ENCODE peak calls at places on chromosome 15, in four cellular contexts. K, A, W and E are unnamed samples.

GRCh38 chr15:90422043-90422442 is 34.0 kb downstream of the IQGAP1 start:
- DNase-seq in K (no peak), A (no peak), W (no peak), E (peak; percentile 60)

GRCh38 chr15:85858586-85859375 is 64.1 kb upstream of the KLHL25 start:
- DNase-seq in K (peak; percentile 78), A (peak; percentile 83), W (peak; percentile 90), E (peak; percentile 34)

GRCh38 chr15:66253296-66253642 is 281 bp downstream of the MEGF11 start:
- DNase-seq in K (no peak), A (no peak), W (no peak), E (no peak)

GRCh38 chr15:95277266-95277665 is 1045.9 kb downstream of the MCTP2 start:
- DNase-seq in K (no peak), A (no peak), W (no peak), E (no peak)

GRCh38 chr15:77714555-77714954 is 81.8 kb upstream of the LINGO1 start:
- DNase-seq in K (no peak), A (no peak), W (no peak), E (no peak)

GRCh38 chr15:46416544-46416943 is 781.7 kb downstream of the SQOR start:
- DNase-seq in K (no peak), A (no peak), W (no peak), E (no peak)

GRCh38 chr15:52652984-52653383 is 26.2 kb downstream of the ATOSA start:
- DNase-seq in K (peak; percentile 10), A (peak; percentile 67), W (no peak), E (no peak)

GRCh38 chr15:64635486-64635815 is 139.9 kb downstream of the RBPMS2 start:
- DNase-seq in K (no peak), A (peak; percentile 63), W (no peak), E (peak; percentile 42)

GRCh38 chr15:88745696-88746095 is 57.5 kb upstream of the ACAN start:
- DNase-seq in K (no peak), A (no peak), W (no peak), E (no peak)

GRCh38 chr15:75043509-75044257 is 20.3 kb downstream of the PPCDC start:
- DNase-seq in K (peak; percentile 91), A (peak; percentile 48), W (no peak), E (peak; percentile 96)

GRCh38 chr15:57676578-57676977 is 29.9 kb upstream of the POLR2M start:
- DNase-seq in K (no peak), A (no peak), W (no peak), E (no peak)

GRCh38 chr15:25711691-25712090 is 151.4 kb downstream of the ATP10A start:
- DNase-seq in K (no peak), A (no peak), W (no peak), E (no peak)

GRCh38 chr15:98954411-98954810 is 53.2 kb downstream of the PGPEP1L start:
- DNase-seq in K (no peak), A (no peak), W (no peak), E (no peak)

GRCh38 chr15:40312370-40313158 is 4.8 kb upstream of the PLCB2 start:
- DNase-seq in K (no peak), A (no peak), W (no peak), E (no peak)

GRCh38 chr15:74847462-74847861 is 4.5 kb upstream of the ULK3 start:
- DNase-seq in K (no peak), A (no peak), W (no peak), E (no peak)

GRCh38 chr15:84813435-84813834 is 3.7 kb upstream of the ALPK3 start:
- DNase-seq in K (no peak), A (no peak), W (no peak), E (no peak)

GRCh38 chr15:40978141-40978540 is 24.9 kb downstream of the CHAC1 start:
- DNase-seq in K (no peak), A (no peak), W (no peak), E (no peak)

GRCh38 chr15:41853191-41853590 is 14.5 kb downstream of the PLA2G4B start:
- DNase-seq in K (no peak), A (no peak), W (no peak), E (no peak)

GRCh38 chr15:57133127-57133968 is 214.9 kb downstream of the TCF12 start:
- DNase-seq in K (no peak), A (no peak), W (no peak), E (no peak)

GRCh38 chr15:25670025-25670554 is 193.0 kb downstream of the ATP10A start:
- DNase-seq in K (no peak), A (peak; percentile 7), W (peak; percentile 67), E (no peak)

GRCh38 chr15:71146597-71146996 is 31.3 kb downstream of the THSD4 start:
- DNase-seq in K (no peak), A (no peak), W (no peak), E (no peak)

GRCh38 chr15:42104095-42104891 is 9.9 kb upstream of the PLA2G4D start:
- DNase-seq in K (no peak), A (no peak), W (no peak), E (no peak)

GRCh38 chr15:28125673-28126651 is 26.8 kb upstream of the OCA2 start:
- DNase-seq in K (peak; percentile 41), A (peak; percentile 63), W (no peak), E (peak; percentile 37)

GRCh38 chr15:60798821-60799220 is 319.9 kb upstream of the ICE2 start:
- DNase-seq in K (no peak), A (no peak), W (no peak), E (peak; percentile 25)

GRCh38 chr15:77577350-77577749 is 55.4 kb downstream of the LINGO1 start:
- DNase-seq in K (no peak), A (no peak), W (no peak), E (no peak)

GRCh38 chr15:81469154-81469553 is 95.1 kb upstream of the TMC3 start:
- DNase-seq in K (no peak), A (no peak), W (no peak), E (no peak)

GRCh38 chr15:84552896-84553295 is 47.9 kb upstream of the ZSCAN2 start:
- DNase-seq in K (no peak), A (no peak), W (no peak), E (no peak)

GRCh38 chr15:89917442-89918085 is 4.8 kb upstream of the ARPIN start:
- DNase-seq in K (no peak), A (no peak), W (no peak), E (no peak)

GRCh38 chr15:76433798-76434400 is 97.3 kb downstream of the ISL2 start:
- DNase-seq in K (no peak), A (no peak), W (no peak), E (no peak)

GRCh38 chr15:58438956-58439355 is 7.2 kb downstream of the LIPC start:
- DNase-seq in K (peak; percentile 52), A (peak; percentile 88), W (no peak), E (peak; percentile 77)

GRCh38 chr15:65979316-65979715 is 110.0 kb downstream of the RAB11A start:
- DNase-seq in K (no peak), A (no peak), W (no peak), E (no peak)

GRCh38 chr15:87954783-87955182 is 301.8 kb downstream of the NTRK3 start:
- DNase-seq in K (no peak), A (no peak), W (no peak), E (no peak)

DNA sequence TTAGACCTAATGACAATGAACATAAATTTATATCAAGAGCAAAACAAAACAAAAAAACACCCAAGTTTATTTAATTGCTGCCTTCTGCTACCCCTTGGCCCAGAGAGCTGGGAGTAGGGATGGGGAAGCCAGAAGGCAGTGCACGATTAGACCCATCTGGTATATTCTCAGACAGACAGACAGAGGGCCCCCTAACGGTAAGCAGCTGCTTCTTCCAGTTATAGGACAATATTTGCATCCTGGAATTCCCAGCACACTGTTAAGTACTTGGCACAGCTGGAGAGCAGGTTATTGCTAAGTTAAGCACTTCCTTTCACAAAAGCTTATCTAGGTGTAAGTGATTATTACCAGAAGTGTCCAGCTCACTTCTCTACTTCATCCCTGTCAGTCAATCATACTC is 39.3 kb downstream of the C2CD4B start:
- DNase-seq in K (peak; percentile 25), A (peak; percentile 74), W (no peak), E (peak; percentile 44)
- TF ChIP-seq RNF2 in K (no peak), A (no peak), W (no peak), E (no peak)

GRCh38 chr15:97101572-97101971 is 771.1 kb downstream of the NR2F2 start:
- DNase-seq in K (no peak), A (no peak), W (no peak), E (no peak)
- TF ChIP-seq RNF2 in K (no peak), A (no peak), W (no peak), E (no peak)

DNA sequence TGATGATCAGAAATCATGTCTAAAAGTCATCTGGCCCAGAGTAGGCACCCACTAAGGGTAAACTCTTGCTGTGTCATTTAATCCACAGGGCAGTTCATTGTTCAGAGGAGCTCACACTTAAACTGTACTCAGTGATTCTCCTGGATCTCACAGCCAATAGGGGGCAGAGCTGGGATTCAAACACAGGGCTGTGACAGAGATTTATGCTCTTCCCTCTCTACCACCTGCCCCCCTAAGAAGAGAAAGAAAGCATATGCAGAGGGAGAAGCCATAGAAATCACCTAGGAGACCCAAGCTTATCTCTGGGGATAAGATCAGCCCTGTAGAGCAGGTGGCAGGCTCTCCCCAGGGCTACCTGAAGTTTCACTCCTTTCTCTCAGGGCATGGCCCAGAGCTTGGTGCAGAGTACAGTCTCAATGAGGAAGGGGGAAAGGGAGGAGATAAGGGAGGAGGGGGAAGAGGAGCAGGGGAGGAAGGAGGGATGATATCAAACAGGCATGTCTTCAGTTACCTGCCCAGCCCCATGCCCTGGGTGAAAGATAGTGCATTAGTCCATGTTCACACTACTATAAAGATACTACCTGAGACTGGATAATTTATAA is 51.8 kb upstream of the ADPGK start:
- DNase-seq in K (no peak), A (peak; percentile 28), W (peak; percentile 59), E (peak; percentile 4)
- TF ChIP-seq RNF2 in K (no peak), A (no peak), W (no peak), E (no peak)

GRCh38 chr15:67692573-67692972 is 132.7 kb upstream of the SKOR1 start:
- DNase-seq in K (no peak), A (no peak), W (no peak), E (no peak)

GRCh38 chr15:67691450-67691849 is 133.9 kb upstream of the SKOR1 start:
- DNase-seq in K (no peak), A (no peak), W (no peak), E (no peak)

GRCh38 chr15:67696087-67696486 is 129.2 kb upstream of the SKOR1 start:
- DNase-seq in K (no peak), A (no peak), W (no peak), E (no peak)

GRCh38 chr15:67685716-67686115 is 139.6 kb upstream of the SKOR1 start:
- DNase-seq in K (no peak), A (no peak), W (no peak), E (no peak)

DNA sequence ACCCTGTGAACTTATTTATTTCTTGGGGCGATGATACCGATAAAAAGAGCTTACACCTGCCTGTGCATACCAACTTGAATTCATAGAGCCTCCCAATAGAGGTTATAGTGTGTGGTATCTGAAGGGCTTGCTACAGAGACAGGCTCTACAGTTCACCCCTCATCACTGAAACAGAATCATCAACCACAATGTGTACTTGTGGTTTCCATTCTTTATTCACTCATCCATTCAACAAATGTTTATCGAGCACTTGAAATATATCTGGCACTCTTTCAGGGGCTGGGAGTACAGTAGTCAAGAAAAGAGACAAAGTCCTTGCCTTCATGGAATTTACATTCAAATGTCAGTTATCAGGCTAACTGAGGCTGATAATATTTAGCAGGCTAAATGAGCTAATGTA is 134.4 kb upstream of the SKOR1 start:
- DNase-seq in K (no peak), A (no peak), W (no peak), E (peak; percentile 44)
- TF ChIP-seq RNF2 in K (no peak), A (no peak), W (no peak), E (no peak)

GRCh38 chr15:48143856-48144255 is 23.1 kb downstream of the SLC24A5 start:
- DNase-seq in K (no peak), A (no peak), W (no peak), E (no peak)
- TF ChIP-seq RNF2 in K (no peak), A (no peak), W (no peak), E (no peak)